ENCODE peak calls at places on chromosomes 13 and 19, in four cellular contexts. R is H1, I is breast epithelium, U is esophagus muscularis mucosa. F is an unnamed sample.

GRCh38 chr13:101399365-101399764 is 16.9 kb downstream of the NALCN start:
- DNase-seq in U (peak; percentile 19), R (no peak), I (no peak), F (no peak)

GRCh38 chr19:49684251-49684982 is 5.0 kb upstream of the ADM5 start:
- DNase-seq in U (no peak), I (no peak), R (peak; percentile 84), F (no peak)

GRCh38 chr19:6516659-6517291 is 14.1 kb upstream of the TNFSF9 start:
- DNase-seq in I (peak; percentile 86), U (peak; percentile 93), R (peak; percentile 98), F (peak; percentile 37)

GRCh38 chr13:30870049-30870884 is 35.8 kb upstream of the MEDAG start:
- DNase-seq in I (no peak), U (no peak), R (peak; percentile 67), F (peak; percentile 97)

GRCh38 chr19:34274284-34274826 is 20.0 kb downstream of the GARRE1 start:
- DNase-seq in R (no peak), I (no peak), U (no peak), F (no peak)

GRCh38 chr13:101267656-101268055 is 148.7 kb downstream of the NALCN start:
- DNase-seq in I (no peak), U (no peak), R (no peak), F (no peak)

GRCh38 chr13:107301724-107302374 is 733.9 kb upstream of the ARGLU1 start:
- DNase-seq in I (no peak), R (no peak), U (no peak), F (no peak)

GRCh38 chr19:55486971-55487883 is 1.0 kb upstream of the SSC5D start:
- DNase-seq in R (peak; percentile 59), U (no peak), I (no peak), F (no peak)

GRCh38 chr13:113566227-113566561 is 18.4 kb upstream of the TFDP1 start:
- DNase-seq in R (no peak), I (peak; percentile 6), U (no peak), F (no peak)

GRCh38 chr13:42367836-42368235 is 95.9 kb downstream of the AKAP11 start:
- DNase-seq in U (no peak), R (no peak), I (no peak), F (no peak)

GRCh38 chr13:27969073-27969865 is at the start of gene CDX2:
- DNase-seq in R (no peak), I (no peak), U (no peak), F (no peak)

GRCh38 chr19:27793644-27794443 is 1419.1 kb downstream of the UQCRFS1 start:
- DNase-seq in I (peak; percentile 85), R (peak; percentile 88), U (peak; percentile 97), F (peak; percentile 42)

GRCh38 chr19:27796540-27796939 is 1416.4 kb downstream of the UQCRFS1 start:
- DNase-seq in R (no peak), I (no peak), U (no peak), F (no peak)

GRCh38 chr19:27796073-27796472 is 1416.9 kb downstream of the UQCRFS1 start:
- DNase-seq in I (no peak), U (no peak), R (no peak), F (no peak)

GRCh38 chr19:27794444-27795042 is 1418.4 kb downstream of the UQCRFS1 start:
- DNase-seq in U (no peak), R (peak; percentile 61), I (no peak), F (no peak)

DNA sequence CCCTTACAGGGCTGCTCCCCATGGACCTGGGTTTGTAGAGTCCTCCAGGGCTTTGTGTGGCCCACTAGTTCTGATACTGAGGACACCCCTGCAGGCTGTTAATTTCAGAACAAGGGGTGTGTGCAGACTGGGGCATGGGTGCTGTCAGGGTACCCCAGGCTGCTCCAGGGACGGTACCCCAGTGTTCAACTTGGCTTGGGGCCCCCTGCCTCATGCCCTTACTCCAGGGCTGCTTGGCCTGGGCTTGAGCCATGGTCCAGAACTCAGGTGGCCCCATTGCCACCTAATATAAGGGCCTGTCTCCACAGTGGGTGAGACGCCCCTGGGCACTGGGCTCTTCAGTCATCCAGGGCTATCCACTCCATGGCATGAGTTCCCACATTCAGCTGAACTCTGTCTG is 1417.6 kb downstream of the UQCRFS1 start:
- DNase-seq in U (no peak), I (no peak), R (no peak), F (no peak)
- H3K27ac ChIP-seq in U (no peak overlapping the region), I (no peak overlapping the region), R (no peak overlapping the region), F (no peak overlapping the region)

GRCh38 chr19:5052945-5053485 is 84.1 kb downstream of the KDM4B start:
- DNase-seq in I (no peak), R (no peak), U (no peak), F (no peak)
- H3K27ac ChIP-seq in I (no peak overlapping the region), R (no peak overlapping the region), U (no peak overlapping the region), F (no peak overlapping the region)

DNA sequence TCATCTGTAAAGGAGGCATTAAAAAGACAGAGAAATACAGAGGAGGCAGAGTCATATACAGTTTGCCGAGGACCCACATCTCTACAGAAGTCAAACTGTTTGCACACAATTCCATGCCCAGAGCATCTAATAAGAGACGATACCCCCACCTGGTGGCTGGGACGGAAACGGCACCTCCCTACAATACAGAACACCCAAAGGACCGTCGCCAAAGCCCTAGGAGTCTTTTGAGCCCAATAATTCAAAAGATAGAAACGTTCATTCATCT is 703 bp upstream of the PLEKHG2 start:
- DNase-seq in I (peak; percentile 92), U (peak; percentile 98), R (peak; percentile 87), F (peak; percentile 88)
- H3K27ac ChIP-seq in I (peak overlapping the region; percentile 100), U (peak overlapping the region; percentile 99), R (no peak overlapping the region), F (peak overlapping the region; percentile 47)

DNA sequence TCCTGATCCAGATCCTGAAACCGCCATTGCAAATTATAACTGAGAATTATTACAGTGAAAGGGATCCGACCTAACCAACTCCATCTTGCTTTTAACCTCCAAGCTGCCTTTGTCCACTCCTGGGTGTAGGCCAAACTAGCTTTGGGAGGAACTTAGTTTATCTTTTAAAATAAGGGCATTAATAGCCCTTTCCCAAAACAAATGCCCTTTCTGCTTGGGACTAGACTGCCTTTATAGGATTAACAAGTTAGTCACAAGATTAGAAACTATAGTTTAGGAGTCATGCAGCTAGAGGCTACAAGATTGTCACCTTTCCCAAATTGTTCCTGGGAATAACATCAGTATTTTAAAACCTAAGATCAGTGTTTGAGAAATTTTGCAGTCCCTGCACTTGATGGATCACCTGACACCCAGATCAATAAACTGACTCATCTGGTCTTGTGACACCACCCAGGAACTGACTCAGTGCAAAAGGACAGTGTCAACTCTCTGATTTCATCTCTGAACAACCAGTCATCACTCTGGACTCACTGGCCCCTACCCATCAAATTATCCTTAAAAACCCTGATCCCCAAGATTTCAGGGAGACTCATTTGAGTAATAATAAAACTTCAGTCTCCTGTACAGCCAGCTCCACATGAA is 4.1 kb upstream of the ZNF841 start:
- DNase-seq in U (no peak), I (no peak), R (no peak), F (no peak)
- H3K27ac ChIP-seq in U (no peak overlapping the region), I (no peak overlapping the region), R (no peak overlapping the region), F (no peak overlapping the region)

GRCh38 chr13:105428816-105429215 is 1106.6 kb downstream of the EFNB2 start:
- DNase-seq in U (no peak), I (no peak), R (no peak), F (no peak)
- H3K27ac ChIP-seq in U (no peak overlapping the region), I (no peak overlapping the region), R (no peak overlapping the region), F (no peak overlapping the region)

GRCh38 chr13:41005709-41006108 is 13.4 kb downstream of the ELF1 start:
- DNase-seq in R (no peak), U (no peak), I (no peak), F (no peak)
- H3K27ac ChIP-seq in R (no peak overlapping the region), U (no peak overlapping the region), I (no peak overlapping the region), F (peak overlapping the region; percentile 82)

GRCh38 chr19:45074744-45075143 is 1.5 kb downstream of the ZNF296 start:
- DNase-seq in I (no peak), R (no peak), U (no peak), F (no peak)
- H3K27ac ChIP-seq in I (peak overlapping the region; percentile 75), R (no peak overlapping the region), U (peak overlapping the region; percentile 67), F (peak overlapping the region; percentile 42)

F was measured in SK-N-MC.